ENCODE peak calls at places on chromosomes 3 and 15, in eight cellular contexts. One of them, this sample, is unnamed.

GRCh38 chr3:25572919-25573385 is 91.8 kb downstream of the TOP2B start:
- DNase-seq in activated naive CD8-positive, alpha-beta T cell treated with anti-CD3 and anti-CD28 coated beads, Interleukin-2, amount 10 ng/mL, durations not matched to agents 7 days and 5 days: no peak
- DNase-seq in mucosa of gallbladder: no peak
- DNase-seq in GM23338: no peak
- DNase-seq in fibroblast of mammary gland: peak
- DNase-seq in amniotic epithelial cell: peak
- DNase-seq in Calu3: no peak
- DNase-seq in activated CD4-positive, alpha-beta T cell treated with anti-CD3 and anti-CD28 coated beads, Interleukin-2, amount 50 U/mL, for 24 hours: no peak
- DNase-seq in this sample: no peak

GRCh38 chr3:37580237-37580636 is 281.4 kb upstream of the CTDSPL start:
- DNase-seq in amniotic epithelial cell: no peak
- DNase-seq in activated naive CD8-positive, alpha-beta T cell treated with anti-CD3 and anti-CD28 coated beads, Interleukin-2, amount 10 ng/mL, durations not matched to agents 7 days and 5 days: no peak
- DNase-seq in activated CD4-positive, alpha-beta T cell treated with anti-CD3 and anti-CD28 coated beads, Interleukin-2, amount 50 U/mL, for 24 hours: no peak
- DNase-seq in GM23338: no peak
- DNase-seq in mucosa of gallbladder: no peak
- DNase-seq in fibroblast of mammary gland: peak
- DNase-seq in Calu3: no peak
- DNase-seq in this sample: no peak

GRCh38 chr15:40160689-40161688 is at the start of gene BUB1B:
- DNase-seq in GM23338: peak
- DNase-seq in mucosa of gallbladder: peak
- DNase-seq in fibroblast of mammary gland: peak
- DNase-seq in activated CD4-positive, alpha-beta T cell treated with anti-CD3 and anti-CD28 coated beads, Interleukin-2, amount 50 U/mL, for 24 hours: peak
- DNase-seq in amniotic epithelial cell: peak
- DNase-seq in activated naive CD8-positive, alpha-beta T cell treated with anti-CD3 and anti-CD28 coated beads, Interleukin-2, amount 10 ng/mL, durations not matched to agents 7 days and 5 days: peak
- DNase-seq in Calu3: peak
- DNase-seq in this sample: peak

GRCh38 chr3:189685854-189686253 is 54.7 kb downstream of the TP63 start:
- DNase-seq in activated naive CD8-positive, alpha-beta T cell treated with anti-CD3 and anti-CD28 coated beads, Interleukin-2, amount 10 ng/mL, durations not matched to agents 7 days and 5 days: no peak
- DNase-seq in amniotic epithelial cell: peak
- DNase-seq in GM23338: no peak
- DNase-seq in activated CD4-positive, alpha-beta T cell treated with anti-CD3 and anti-CD28 coated beads, Interleukin-2, amount 50 U/mL, for 24 hours: no peak
- DNase-seq in mucosa of gallbladder: no peak
- DNase-seq in Calu3: no peak
- DNase-seq in fibroblast of mammary gland: peak
- DNase-seq in this sample: no peak

GRCh38 chr3:124826703-124827102 is 60.5 kb downstream of the ITGB5 start:
- DNase-seq in amniotic epithelial cell: peak
- DNase-seq in fibroblast of mammary gland: peak
- DNase-seq in mucosa of gallbladder: no peak
- DNase-seq in activated CD4-positive, alpha-beta T cell treated with anti-CD3 and anti-CD28 coated beads, Interleukin-2, amount 50 U/mL, for 24 hours: no peak
- DNase-seq in GM23338: peak
- DNase-seq in Calu3: no peak
- DNase-seq in activated naive CD8-positive, alpha-beta T cell treated with anti-CD3 and anti-CD28 coated beads, Interleukin-2, amount 10 ng/mL, durations not matched to agents 7 days and 5 days: no peak
- DNase-seq in this sample: no peak

GRCh38 chr3:79994397-79994796 is 226.6 kb upstream of the ROBO1 start:
- DNase-seq in amniotic epithelial cell: no peak
- DNase-seq in activated CD4-positive, alpha-beta T cell treated with anti-CD3 and anti-CD28 coated beads, Interleukin-2, amount 50 U/mL, for 24 hours: no peak
- DNase-seq in fibroblast of mammary gland: no peak
- DNase-seq in activated naive CD8-positive, alpha-beta T cell treated with anti-CD3 and anti-CD28 coated beads, Interleukin-2, amount 10 ng/mL, durations not matched to agents 7 days and 5 days: no peak
- DNase-seq in mucosa of gallbladder: no peak
- DNase-seq in Calu3: no peak
- DNase-seq in GM23338: no peak
- DNase-seq in this sample: no peak

GRCh38 chr15:80693682-80694623 is 1.2 kb upstream of the ABHD17C start:
- DNase-seq in mucosa of gallbladder: no peak
- DNase-seq in activated naive CD8-positive, alpha-beta T cell treated with anti-CD3 and anti-CD28 coated beads, Interleukin-2, amount 10 ng/mL, durations not matched to agents 7 days and 5 days: no peak
- DNase-seq in Calu3: no peak
- DNase-seq in fibroblast of mammary gland: peak
- DNase-seq in GM23338: no peak
- DNase-seq in activated CD4-positive, alpha-beta T cell treated with anti-CD3 and anti-CD28 coated beads, Interleukin-2, amount 50 U/mL, for 24 hours: no peak
- DNase-seq in amniotic epithelial cell: peak
- DNase-seq in this sample: no peak

GRCh38 chr15:42494998-42495360 is 455 bp upstream of the SNAP23 start:
- DNase-seq in activated naive CD8-positive, alpha-beta T cell treated with anti-CD3 and anti-CD28 coated beads, Interleukin-2, amount 10 ng/mL, durations not matched to agents 7 days and 5 days: no peak
- DNase-seq in activated CD4-positive, alpha-beta T cell treated with anti-CD3 and anti-CD28 coated beads, Interleukin-2, amount 50 U/mL, for 24 hours: no peak
- DNase-seq in mucosa of gallbladder: peak
- DNase-seq in GM23338: peak
- DNase-seq in fibroblast of mammary gland: peak
- DNase-seq in Calu3: peak
- DNase-seq in amniotic epithelial cell: peak
- DNase-seq in this sample: peak

GRCh38 chr3:53045107-53045783 is 628 bp downstream of the SFMBT1 start:
- DNase-seq in GM23338: peak
- DNase-seq in Calu3: peak
- DNase-seq in fibroblast of mammary gland: peak
- DNase-seq in activated naive CD8-positive, alpha-beta T cell treated with anti-CD3 and anti-CD28 coated beads, Interleukin-2, amount 10 ng/mL, durations not matched to agents 7 days and 5 days: peak
- DNase-seq in activated CD4-positive, alpha-beta T cell treated with anti-CD3 and anti-CD28 coated beads, Interleukin-2, amount 50 U/mL, for 24 hours: peak
- DNase-seq in mucosa of gallbladder: peak
- DNase-seq in amniotic epithelial cell: no peak
- DNase-seq in this sample: peak

GRCh38 chr3:31911124-31911523 is 69.9 kb downstream of the OSBPL10 start:
- DNase-seq in fibroblast of mammary gland: no peak
- DNase-seq in Calu3: no peak
- DNase-seq in GM23338: no peak
- DNase-seq in activated naive CD8-positive, alpha-beta T cell treated with anti-CD3 and anti-CD28 coated beads, Interleukin-2, amount 10 ng/mL, durations not matched to agents 7 days and 5 days: no peak
- DNase-seq in amniotic epithelial cell: no peak
- DNase-seq in mucosa of gallbladder: no peak
- DNase-seq in activated CD4-positive, alpha-beta T cell treated with anti-CD3 and anti-CD28 coated beads, Interleukin-2, amount 50 U/mL, for 24 hours: no peak
- DNase-seq in this sample: no peak

GRCh38 chr3:189304465-189305341 is 132.9 kb downstream of the TPRG1 start:
- DNase-seq in fibroblast of mammary gland: no peak
- DNase-seq in activated naive CD8-positive, alpha-beta T cell treated with anti-CD3 and anti-CD28 coated beads, Interleukin-2, amount 10 ng/mL, durations not matched to agents 7 days and 5 days: no peak
- DNase-seq in GM23338: peak
- DNase-seq in amniotic epithelial cell: peak
- DNase-seq in mucosa of gallbladder: peak
- DNase-seq in Calu3: peak
- DNase-seq in activated CD4-positive, alpha-beta T cell treated with anti-CD3 and anti-CD28 coated beads, Interleukin-2, amount 50 U/mL, for 24 hours: no peak
- DNase-seq in this sample: peak

GRCh38 chr3:71858493-71859127 is 73.7 kb upstream of the PROK2 start:
- DNase-seq in activated naive CD8-positive, alpha-beta T cell treated with anti-CD3 and anti-CD28 coated beads, Interleukin-2, amount 10 ng/mL, durations not matched to agents 7 days and 5 days: no peak
- DNase-seq in fibroblast of mammary gland: no peak
- DNase-seq in amniotic epithelial cell: no peak
- DNase-seq in activated CD4-positive, alpha-beta T cell treated with anti-CD3 and anti-CD28 coated beads, Interleukin-2, amount 50 U/mL, for 24 hours: no peak
- DNase-seq in Calu3: no peak
- DNase-seq in GM23338: peak
- DNase-seq in mucosa of gallbladder: no peak
- DNase-seq in this sample: no peak

GRCh38 chr15:87906444-87906843 is 350.1 kb downstream of the NTRK3 start:
- DNase-seq in fibroblast of mammary gland: no peak
- DNase-seq in activated naive CD8-positive, alpha-beta T cell treated with anti-CD3 and anti-CD28 coated beads, Interleukin-2, amount 10 ng/mL, durations not matched to agents 7 days and 5 days: no peak
- DNase-seq in mucosa of gallbladder: no peak
- DNase-seq in amniotic epithelial cell: no peak
- DNase-seq in activated CD4-positive, alpha-beta T cell treated with anti-CD3 and anti-CD28 coated beads, Interleukin-2, amount 50 U/mL, for 24 hours: no peak
- DNase-seq in GM23338: no peak
- DNase-seq in Calu3: no peak
- DNase-seq in this sample: no peak

GRCh38 chr3:73874596-73874995 is 249.9 kb upstream of the PDZRN3 start:
- DNase-seq in activated CD4-positive, alpha-beta T cell treated with anti-CD3 and anti-CD28 coated beads, Interleukin-2, amount 50 U/mL, for 24 hours: no peak
- DNase-seq in mucosa of gallbladder: no peak
- DNase-seq in GM23338: peak
- DNase-seq in fibroblast of mammary gland: no peak
- DNase-seq in amniotic epithelial cell: no peak
- DNase-seq in Calu3: no peak
- DNase-seq in activated naive CD8-positive, alpha-beta T cell treated with anti-CD3 and anti-CD28 coated beads, Interleukin-2, amount 10 ng/mL, durations not matched to agents 7 days and 5 days: no peak
- DNase-seq in this sample: no peak

GRCh38 chr15:78075490-78076230 is 1.9 kb downstream of the TBC1D2B start:
- DNase-seq in Calu3: peak
- DNase-seq in mucosa of gallbladder: peak
- DNase-seq in activated naive CD8-positive, alpha-beta T cell treated with anti-CD3 and anti-CD28 coated beads, Interleukin-2, amount 10 ng/mL, durations not matched to agents 7 days and 5 days: no peak
- DNase-seq in GM23338: peak
- DNase-seq in activated CD4-positive, alpha-beta T cell treated with anti-CD3 and anti-CD28 coated beads, Interleukin-2, amount 50 U/mL, for 24 hours: no peak
- DNase-seq in fibroblast of mammary gland: peak
- DNase-seq in amniotic epithelial cell: peak
- DNase-seq in this sample: peak

GRCh38 chr15:59741274-59741906 is 52.3 kb upstream of the BNIP2 start:
- DNase-seq in activated naive CD8-positive, alpha-beta T cell treated with anti-CD3 and anti-CD28 coated beads, Interleukin-2, amount 10 ng/mL, durations not matched to agents 7 days and 5 days: no peak
- DNase-seq in amniotic epithelial cell: peak
- DNase-seq in fibroblast of mammary gland: peak
- DNase-seq in Calu3: peak
- DNase-seq in GM23338: peak
- DNase-seq in activated CD4-positive, alpha-beta T cell treated with anti-CD3 and anti-CD28 coated beads, Interleukin-2, amount 50 U/mL, for 24 hours: no peak
- DNase-seq in mucosa of gallbladder: peak
- DNase-seq in this sample: no peak

GRCh38 chr15:80984856-80985255 is 4.8 kb downstream of the MESD start:
- DNase-seq in amniotic epithelial cell: no peak
- DNase-seq in activated naive CD8-positive, alpha-beta T cell treated with anti-CD3 and anti-CD28 coated beads, Interleukin-2, amount 10 ng/mL, durations not matched to agents 7 days and 5 days: no peak
- DNase-seq in mucosa of gallbladder: no peak
- DNase-seq in fibroblast of mammary gland: peak
- DNase-seq in Calu3: no peak
- DNase-seq in activated CD4-positive, alpha-beta T cell treated with anti-CD3 and anti-CD28 coated beads, Interleukin-2, amount 50 U/mL, for 24 hours: no peak
- DNase-seq in GM23338: no peak
- DNase-seq in this sample: no peak

GRCh38 chr3:122858373-122858772 is 63.5 kb downstream of the SLC49A4 start:
- DNase-seq in mucosa of gallbladder: no peak
- DNase-seq in GM23338: peak
- DNase-seq in amniotic epithelial cell: peak
- DNase-seq in activated naive CD8-positive, alpha-beta T cell treated with anti-CD3 and anti-CD28 coated beads, Interleukin-2, amount 10 ng/mL, durations not matched to agents 7 days and 5 days: no peak
- DNase-seq in fibroblast of mammary gland: peak
- DNase-seq in Calu3: no peak
- DNase-seq in activated CD4-positive, alpha-beta T cell treated with anti-CD3 and anti-CD28 coated beads, Interleukin-2, amount 50 U/mL, for 24 hours: no peak
- DNase-seq in this sample: no peak

GRCh38 chr3:155101398-155101797 is 21.3 kb downstream of the MME start:
- DNase-seq in activated naive CD8-positive, alpha-beta T cell treated with anti-CD3 and anti-CD28 coated beads, Interleukin-2, amount 10 ng/mL, durations not matched to agents 7 days and 5 days: no peak
- DNase-seq in amniotic epithelial cell: peak
- DNase-seq in fibroblast of mammary gland: peak
- DNase-seq in GM23338: no peak
- DNase-seq in activated CD4-positive, alpha-beta T cell treated with anti-CD3 and anti-CD28 coated beads, Interleukin-2, amount 50 U/mL, for 24 hours: no peak
- DNase-seq in Calu3: no peak
- DNase-seq in mucosa of gallbladder: no peak
- DNase-seq in this sample: no peak

GRCh38 chr3:121649645-121650044 is 11.1 kb downstream of the HCLS1 start:
- DNase-seq in Calu3: no peak
- DNase-seq in amniotic epithelial cell: no peak
- DNase-seq in fibroblast of mammary gland: peak
- DNase-seq in mucosa of gallbladder: no peak
- DNase-seq in activated naive CD8-positive, alpha-beta T cell treated with anti-CD3 and anti-CD28 coated beads, Interleukin-2, amount 10 ng/mL, durations not matched to agents 7 days and 5 days: no peak
- DNase-seq in GM23338: no peak
- DNase-seq in activated CD4-positive, alpha-beta T cell treated with anti-CD3 and anti-CD28 coated beads, Interleukin-2, amount 50 U/mL, for 24 hours: no peak
- DNase-seq in this sample: no peak

GRCh38 chr15:74270155-74270554 is 34.0 kb downstream of the CCDC33 start:
- DNase-seq in fibroblast of mammary gland: no peak
- DNase-seq in Calu3: no peak
- DNase-seq in activated CD4-positive, alpha-beta T cell treated with anti-CD3 and anti-CD28 coated beads, Interleukin-2, amount 50 U/mL, for 24 hours: no peak
- DNase-seq in amniotic epithelial cell: no peak
- DNase-seq in GM23338: no peak
- DNase-seq in mucosa of gallbladder: no peak
- DNase-seq in activated naive CD8-positive, alpha-beta T cell treated with anti-CD3 and anti-CD28 coated beads, Interleukin-2, amount 10 ng/mL, durations not matched to agents 7 days and 5 days: no peak
- DNase-seq in this sample: no peak

GRCh38 chr3:27423463-27423862 is 54.3 kb upstream of the NEK10 start:
- DNase-seq in GM23338: no peak
- DNase-seq in activated naive CD8-positive, alpha-beta T cell treated with anti-CD3 and anti-CD28 coated beads, Interleukin-2, amount 10 ng/mL, durations not matched to agents 7 days and 5 days: no peak
- DNase-seq in Calu3: no peak
- DNase-seq in mucosa of gallbladder: no peak
- DNase-seq in activated CD4-positive, alpha-beta T cell treated with anti-CD3 and anti-CD28 coated beads, Interleukin-2, amount 50 U/mL, for 24 hours: no peak
- DNase-seq in fibroblast of mammary gland: peak
- DNase-seq in amniotic epithelial cell: peak
- DNase-seq in this sample: no peak

GRCh38 chr3:111730143-111730542 is 128.9 kb upstream of the PHLDB2 start:
- DNase-seq in activated naive CD8-positive, alpha-beta T cell treated with anti-CD3 and anti-CD28 coated beads, Interleukin-2, amount 10 ng/mL, durations not matched to agents 7 days and 5 days: no peak
- DNase-seq in activated CD4-positive, alpha-beta T cell treated with anti-CD3 and anti-CD28 coated beads, Interleukin-2, amount 50 U/mL, for 24 hours: no peak
- DNase-seq in Calu3: no peak
- DNase-seq in amniotic epithelial cell: no peak
- DNase-seq in fibroblast of mammary gland: no peak
- DNase-seq in mucosa of gallbladder: no peak
- DNase-seq in GM23338: no peak
- DNase-seq in this sample: no peak

This sample was measured in colonic mucosa.